ENCODE peak calls at places on chromosome 19, in five cellular contexts. Q, Z, O, F and D are unnamed samples. For H3K27me3 and H3K4me1, the result is how much of the 10 kb centered on the place peaks cover.

GRCh38 chr19:55087542-55087935 is 11.9 kb downstream of the EPS8L1 start:
- DNase-seq in O (no peak), F (no peak), Z (no peak), Q (no peak), D (no peak)

GRCh38 chr19:54684537-54684936 is 21.8 kb downstream of the LILRB4 start:
- DNase-seq in O (peak), Z (peak), Q (no peak), F (no peak), D (no peak)

GRCh38 chr19:4449022-4449825 is 8.4 kb downstream of the UBXN6 start:
- DNase-seq in Z (peak), O (no peak), Q (no peak), F (peak), D (no peak)

GRCh38 chr19:5889288-5889971 is 14.2 kb downstream of the NDUFA11 start:
- DNase-seq in F (no peak), Z (no peak), Q (no peak), O (no peak), D (no peak)

GRCh38 chr19:19538077-19538764 is at the start of gene CILP2:
- DNase-seq in Q (no peak), F (no peak), Z (no peak), O (peak), D (no peak)

GRCh38 chr19:29942404-29943261 is 594 bp downstream of the URI1 start:
- DNase-seq in O (peak), F (no peak), Z (peak), Q (peak), D (no peak)

GRCh38 chr19:13095393-13095784 is 7.3 kb downstream of the LYL1 start:
- DNase-seq in Z (no peak), Q (no peak), O (no peak), F (no peak), D (no peak)

GRCh38 chr19:2887391-2887914 is 13.3 kb upstream of the ZNF57 start:
- DNase-seq in F (no peak), Z (no peak), O (peak), Q (peak), D (peak)

GRCh38 chr19:18594824-18595373 is 6.3 kb downstream of the REX1BD start:
- DNase-seq in Q (no peak), O (no peak), Z (no peak), F (no peak), D (no peak)

DNA sequence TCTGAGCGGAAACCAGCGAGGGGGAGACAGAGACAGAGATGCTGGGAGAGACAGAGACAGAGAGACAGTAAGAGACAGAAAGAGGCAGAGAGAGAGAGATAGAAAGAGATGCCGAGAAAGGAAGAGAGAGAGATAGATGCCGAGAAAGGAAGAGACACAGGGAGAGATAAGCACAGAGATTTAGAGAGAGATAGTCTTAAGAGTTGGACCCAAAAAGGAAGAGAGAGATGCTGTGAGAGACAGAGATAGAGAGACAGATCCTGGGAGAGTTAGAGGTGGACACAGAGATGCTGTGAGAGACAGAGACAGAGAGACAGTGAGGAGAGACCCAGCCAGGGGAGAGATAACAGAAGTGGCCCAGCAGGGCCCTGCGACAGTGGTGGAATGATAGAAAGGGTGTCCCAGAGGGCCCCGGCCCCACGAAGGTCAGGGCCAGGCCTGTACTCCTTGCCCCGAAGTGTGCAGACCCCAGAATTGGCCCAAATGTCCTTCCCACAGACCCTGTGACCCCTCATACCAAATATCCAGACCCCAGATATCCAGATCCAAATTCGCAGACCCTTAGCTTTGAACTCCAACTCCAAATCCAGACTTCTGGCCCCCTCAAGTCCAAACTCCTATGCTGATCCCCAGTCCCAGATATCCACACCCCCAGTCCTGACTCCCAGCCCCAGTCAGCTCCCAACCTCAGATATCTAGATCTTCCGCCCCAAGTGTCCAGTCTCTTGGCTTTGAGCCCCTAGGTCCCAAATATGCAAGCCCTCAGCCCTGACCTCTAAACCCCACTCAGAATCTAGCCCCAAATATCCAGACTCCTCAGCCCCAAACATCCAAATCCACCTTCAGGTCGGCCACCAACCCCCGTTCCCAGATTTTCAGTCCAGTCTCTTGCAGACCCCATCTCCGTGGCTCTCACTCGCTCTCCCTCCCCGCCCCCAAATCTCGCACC is 1.1 kb downstream of the ERFL start:
- DNase-seq in Q (no peak), F (no peak), Z (no peak), O (no peak), D (no peak)
- H3K27me3 ChIP-seq in Q (under half), F (under half), Z (under half), O (half or more), D (half or more)

GRCh38 chr19:40609561-40610395 is 8.6 kb downstream of the LTBP4 start:
- DNase-seq in Q (peak), F (peak), O (peak), Z (peak), D (peak)
- H3K4me1 ChIP-seq in Q (half or more), F (under half), O (under half), Z (under half), D (under half)

GRCh38 chr19:49441210-49441959 is at the start of gene SLC17A7:
- DNase-seq in F (no peak), O (peak), Q (peak), Z (peak), D (no peak)
- H3K27me3 ChIP-seq in F (under half), O (half or more), Q (under half), Z (under half), D (half or more)

GRCh38 chr19:10243606-10244005 is 8.4 kb upstream of the MRPL4 start:
- DNase-seq in F (no peak), O (no peak), Q (no peak), Z (no peak), D (no peak)

GRCh38 chr19:10251792-10252694 is at the start of gene MRPL4:
- DNase-seq in Z (peak), Q (peak), F (peak), O (peak), D (peak)

DNA sequence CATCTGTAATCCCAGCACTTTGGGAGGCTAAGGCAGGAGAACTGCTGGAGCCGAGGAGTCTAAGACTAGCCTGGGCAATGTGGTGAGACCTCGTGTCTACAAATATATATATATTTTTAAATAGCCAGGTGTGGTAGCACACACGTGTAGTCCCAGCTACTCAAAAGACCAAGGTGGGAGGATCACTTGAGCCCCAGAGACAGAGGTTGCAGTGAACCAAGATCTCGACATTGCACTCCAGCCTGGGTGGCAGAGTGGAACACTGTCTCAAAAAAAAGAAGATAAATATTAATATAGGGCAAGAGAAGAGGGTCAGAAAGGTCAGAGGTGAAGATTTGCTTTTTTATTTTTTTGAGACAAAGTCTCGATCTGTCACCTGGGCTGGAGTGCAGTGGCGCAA is 5.5 kb upstream of the MRPL4 start:
- DNase-seq in O (no peak), Q (no peak), F (no peak), Z (no peak), D (no peak)
- H3K4me1 ChIP-seq in O (under half), Q (under half), F (under half), Z (under half), D (under half)

DNA sequence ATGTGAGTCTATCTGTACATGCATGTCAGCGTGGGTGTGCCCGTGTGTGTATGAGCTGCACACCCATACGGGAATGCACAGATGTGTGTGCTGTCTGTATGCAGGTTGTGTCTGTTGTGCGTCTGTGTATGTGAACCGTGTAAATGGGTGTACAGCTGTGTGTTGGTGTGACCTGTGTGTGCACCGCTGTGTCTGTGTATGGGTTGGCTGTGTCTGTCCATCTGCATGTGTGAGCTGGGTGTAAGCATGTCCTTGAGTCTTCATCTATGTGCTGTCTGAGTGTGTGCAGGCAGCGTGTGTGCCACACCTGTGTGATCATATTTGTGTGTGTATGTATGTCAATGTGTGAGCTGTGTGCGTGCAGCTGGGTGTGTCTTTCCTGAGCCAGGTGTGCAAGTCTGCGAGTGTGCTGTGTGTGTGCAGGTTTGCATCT is 1.6 kb downstream of the NOTCH3 start:
- DNase-seq in Z (no peak), O (no peak), F (no peak), Q (no peak), D (no peak)
- H3K27me3 ChIP-seq in Z (under half), O (under half), F (under half), Q (under half), D (under half)

DNA sequence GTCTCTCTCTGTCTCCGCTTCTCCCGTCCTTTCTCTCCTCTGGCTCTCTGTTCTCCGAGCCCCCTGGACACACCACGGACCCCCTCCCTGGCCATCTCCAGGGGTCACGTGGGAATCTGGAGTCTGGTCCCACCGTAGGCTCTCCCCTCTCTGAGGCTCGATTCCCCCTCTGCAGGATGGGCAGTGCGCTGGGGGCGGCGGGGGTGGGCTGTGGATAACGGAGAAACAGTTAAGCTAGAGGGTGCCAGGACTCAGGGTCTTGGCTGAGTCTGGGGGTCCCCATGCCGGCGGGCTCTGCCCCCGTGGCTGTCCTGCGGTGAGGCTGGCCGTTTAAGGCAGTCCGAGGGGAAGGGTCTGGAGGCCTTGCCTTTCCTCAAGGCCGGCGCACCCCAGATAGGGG is 462 bp upstream of the MEIS3 start:
- DNase-seq in Q (no peak), Z (no peak), F (no peak), O (no peak), D (no peak)
- H3K4me1 ChIP-seq in Q (under half), Z (under half), F (under half), O (under half), D (under half)

GRCh38 chr19:33621065-33621785 is 528 bp upstream of the CHST8 start:
- DNase-seq in Z (no peak), F (no peak), O (no peak), Q (no peak), D (no peak)

GRCh38 chr19:33624586-33625153 is 2.9 kb downstream of the CHST8 start:
- DNase-seq in O (no peak), Q (no peak), Z (no peak), F (no peak), D (no peak)

GRCh38 chr19:33621811-33622504 is at the start of gene CHST8:
- DNase-seq in Q (no peak), F (no peak), O (peak), Z (peak), D (peak)

GRCh38 chr19:33622505-33622808 is 704 bp downstream of the CHST8 start:
- DNase-seq in F (no peak), Z (no peak), O (peak), Q (no peak), D (no peak)

DNA sequence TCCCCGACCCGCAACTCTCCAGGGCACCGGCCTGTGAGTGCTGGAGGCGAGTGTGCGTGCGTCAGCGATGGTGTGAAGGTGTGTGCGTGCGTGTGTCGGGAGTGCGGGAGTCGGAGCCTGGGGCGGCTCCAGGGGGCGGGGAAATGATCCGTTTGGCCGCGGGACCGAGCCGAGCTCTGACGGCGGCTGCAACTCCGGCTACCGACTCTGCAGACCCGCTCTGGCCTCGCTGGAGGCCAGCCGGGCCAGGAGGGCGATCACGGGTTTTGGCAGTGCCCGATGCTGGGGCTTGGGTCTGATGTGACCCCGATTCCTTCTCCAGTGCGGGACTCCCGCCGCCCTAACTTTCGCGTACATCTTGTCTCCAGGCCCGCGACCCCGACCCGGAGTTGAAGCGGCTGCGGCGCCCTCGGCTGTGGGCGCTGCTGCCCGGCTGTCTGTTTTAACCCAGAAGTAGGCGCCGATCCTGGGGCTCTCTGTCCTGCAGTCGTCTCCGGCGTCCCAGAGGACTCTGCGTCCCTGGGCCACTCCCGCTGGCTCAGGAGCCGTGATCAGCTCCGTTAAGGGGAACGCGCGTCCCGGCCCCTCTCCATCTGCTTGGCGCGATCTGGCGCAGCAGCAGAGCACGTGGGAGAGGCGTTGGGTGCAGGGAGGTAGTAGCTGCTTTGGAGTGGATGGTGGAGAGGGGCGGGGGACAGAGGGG is 1.2 kb downstream of the CHST8 start:
- DNase-seq in Q (no peak), F (no peak), Z (no peak), O (no peak), D (no peak)
- H3K27me3 ChIP-seq in Q (under half), F (under half), Z (under half), O (half or more), D (half or more)